ENCODE peak calls at places on chromosomes 1 and 21, in five cellular contexts. P is tibial nerve, S is A549, R is HCT116, H is uterus. J is an unnamed sample.

GRCh38 chr1:33334081-33334552 is 13.2 kb upstream of the A3GALT2 start:
- DNase-seq in P (peak), S (no peak), R (no peak), H (peak), J (no peak)

GRCh38 chr1:2499986-2500596 is 24.0 kb downstream of the PLCH2 start:
- DNase-seq in P (no peak), S (no peak), R (no peak), H (no peak), J (no peak)

GRCh38 chr1:10980094-10980577 is 32.3 kb upstream of the TARDBP start:
- DNase-seq in P (peak), S (no peak), R (no peak), H (peak), J (no peak)

GRCh38 chr1:23330846-23331245 is 13.2 kb downstream of the HNRNPR start:
- DNase-seq in P (no peak), S (no peak), R (no peak), H (no peak), J (no peak)

GRCh38 chr1:51583532-51583931 is 33.4 kb upstream of the OSBPL9 start:
- DNase-seq in P (peak), S (no peak), R (no peak), H (peak), J (no peak)

GRCh38 chr1:170162385-170163226 is 16.8 kb downstream of the NTMT2 start:
- DNase-seq in P (peak), S (no peak), R (no peak), H (peak), J (no peak)

GRCh38 chr1:84386716-84387479 is 11.4 kb upstream of the DNASE2B start:
- DNase-seq in P (no peak), S (no peak), R (no peak), H (no peak), J (no peak)

GRCh38 chr1:65395887-65396612 is 24.4 kb upstream of the LEPR start:
- DNase-seq in P (no peak), S (no peak), R (no peak), H (no peak), J (no peak)

GRCh38 chr1:226424228-226425003 is 16.5 kb upstream of the PARP1 start:
- DNase-seq in P (no peak), S (peak), R (peak), H (no peak), J (peak)

GRCh38 chr1:175128523-175128922 is 60.9 kb downstream of the TNN start:
- DNase-seq in P (no peak), S (no peak), R (no peak), H (no peak), J (no peak)

GRCh38 chr1:55065649-55066048 is 26.3 kb downstream of the PCSK9 start:
- DNase-seq in P (no peak), S (no peak), R (no peak), H (no peak), J (no peak)

GRCh38 chr1:21280011-21280471 is 10.2 kb downstream of the ECE1 start:
- DNase-seq in P (no peak), S (no peak), R (no peak), H (no peak), J (no peak)

GRCh38 chr1:16677552-16678423 is 11.0 kb upstream of the RNU1-3 start:
- DNase-seq in P (no peak), S (peak), R (peak), H (peak), J (peak)

GRCh38 chr1:58755468-58755872 is 28.4 kb downstream of the JUN start:
- DNase-seq in P (peak), S (peak), R (peak), H (peak), J (peak)

GRCh38 chr21:45788635-45789506 is 145.3 kb downstream of the PCBP3 start:
- DNase-seq in P (no peak), S (no peak), R (no peak), H (no peak), J (no peak)

GRCh38 chr1:17844146-17844826 is 89.2 kb downstream of the ACTL8 start:
- DNase-seq in P (no peak), S (no peak), R (no peak), H (no peak), J (no peak)

GRCh38 chr1:40802078-40803075 is 18.8 kb downstream of the KCNQ4 start:
- DNase-seq in P (peak), S (peak), R (peak), H (peak), J (peak)

GRCh38 chr1:113415256-113416189 is 25.2 kb downstream of the MAGI3 start:
- DNase-seq in P (no peak), S (no peak), R (no peak), H (no peak), J (no peak)

GRCh38 chr1:109904105-109904817 is 6.4 kb upstream of the CSF1 start:
- DNase-seq in P (no peak), S (no peak), R (no peak), H (no peak), J (no peak)

GRCh38 chr1:98761238-98761637 is 99.7 kb downstream of the SNX7 start:
- DNase-seq in P (no peak), S (peak), R (no peak), H (no peak), J (no peak)

GRCh38 chr1:193260056-193260750 is 73.8 kb upstream of the B3GALT2 start:
- DNase-seq in P (no peak), S (no peak), R (no peak), H (no peak), J (no peak)

GRCh38 chr1:79323240-79324025 is 316.9 kb upstream of the ADGRL4 start:
- DNase-seq in P (no peak), S (peak), R (peak), H (no peak), J (no peak)

GRCh38 chr1:24294228-24294672 is 24.9 kb upstream of the GRHL3 start:
- DNase-seq in P (peak), S (peak), R (no peak), H (peak), J (peak)

GRCh38 chr1:221165331-221166161 is 286.3 kb downstream of the HLX start:
- DNase-seq in P (no peak), S (no peak), R (no peak), H (no peak), J (no peak)

GRCh38 chr1:227793948-227794812 is 21.3 kb upstream of the PRSS38 start:
- DNase-seq in P (peak), S (no peak), R (no peak), H (peak), J (no peak)

GRCh38 chr21:25801217-25802015 is 66.6 kb downstream of the GABPA start:
- DNase-seq in P (peak), S (peak), R (peak), H (peak), J (peak)

DNA sequence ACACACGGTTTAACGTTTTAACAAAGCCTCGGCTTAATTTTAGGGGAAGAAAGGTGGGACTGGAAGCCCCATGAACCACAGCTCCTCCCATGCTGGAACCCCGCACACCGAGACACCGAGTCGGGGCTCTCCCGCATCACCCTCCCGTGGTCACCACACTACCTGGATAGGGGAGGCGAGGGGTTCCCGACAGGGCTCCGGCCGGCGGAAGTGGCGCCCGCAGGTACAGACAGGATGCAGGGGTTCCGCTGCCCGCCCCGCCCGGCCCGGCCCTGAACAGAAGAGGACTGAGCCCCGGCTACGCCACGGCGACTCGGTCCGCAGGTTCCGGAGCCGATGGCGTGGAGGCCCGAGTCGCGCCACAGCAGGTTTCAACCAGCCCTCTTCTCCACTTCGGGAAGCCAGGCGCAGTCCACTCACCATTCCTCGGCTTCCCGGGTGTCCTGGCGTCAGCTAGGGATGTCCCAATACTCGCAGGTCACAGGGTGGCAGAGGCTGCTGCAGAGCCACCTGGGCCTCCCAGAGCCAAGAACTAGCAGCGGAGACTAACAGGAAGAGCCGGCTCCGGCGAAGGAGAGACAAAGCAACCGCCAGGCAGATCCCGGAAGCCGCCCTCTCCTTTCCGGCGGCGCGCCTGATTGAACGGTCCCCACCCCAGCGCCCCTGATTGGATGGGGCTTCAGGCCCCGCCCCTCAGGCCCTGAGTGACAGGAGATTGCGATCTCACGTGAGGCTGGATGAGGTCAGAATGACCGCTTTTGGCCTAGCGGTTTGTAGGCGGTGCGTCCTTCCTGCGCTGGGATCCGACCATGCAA is at the start of gene ZNF669:
- DNase-seq in P (peak), S (peak), R (peak), H (peak), J (peak)
- TF ChIP-seq POLR2A in P (peak), S (peak), R (peak), H (peak), J (peak)

DNA sequence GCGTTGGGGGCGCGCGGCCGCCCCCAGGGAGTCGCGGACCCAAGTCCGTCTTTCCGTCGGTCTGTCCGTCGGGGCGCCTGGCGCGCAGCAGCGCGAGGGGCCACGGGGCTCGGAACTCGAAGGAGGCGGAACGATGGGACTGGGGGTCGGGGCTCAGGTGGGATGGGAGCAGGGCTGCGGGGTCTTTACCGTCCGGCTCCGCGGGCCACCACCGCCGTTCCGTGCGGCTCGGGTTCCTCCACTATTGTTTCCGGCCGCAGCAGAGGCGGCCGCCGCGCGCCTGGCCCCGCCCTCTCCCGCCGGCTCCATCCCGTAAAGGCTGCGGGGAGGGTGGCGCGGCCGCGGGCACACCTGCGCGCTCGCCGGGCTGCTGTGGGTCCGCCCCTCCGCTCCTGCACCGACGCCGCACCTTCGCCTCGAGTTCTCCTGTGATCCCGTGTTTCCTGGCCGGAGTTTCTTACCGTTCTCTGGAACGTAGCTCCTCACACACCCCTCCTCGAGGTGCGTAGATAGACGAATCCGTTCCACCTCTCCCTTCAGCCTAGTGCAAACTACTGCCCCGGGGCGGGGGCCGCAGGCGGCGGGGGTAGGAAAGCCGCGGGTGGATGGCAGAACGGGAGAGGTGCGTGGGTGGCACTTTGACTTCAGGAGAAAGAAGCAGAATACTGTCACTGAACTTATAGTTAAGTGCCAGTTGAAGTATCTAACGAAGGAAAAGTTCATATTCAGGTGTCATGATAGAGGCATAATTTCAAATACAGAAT is at the start of gene C21orf91:
- DNase-seq in P (peak), S (peak), R (peak), H (peak), J (peak)
- TF ChIP-seq POLR2A in P (peak), S (peak), R (peak), H (peak), J (peak)

GRCh38 chr1:151311589-151312331 is 15.5 kb downstream of the PI4KB start:
- DNase-seq in P (peak), S (peak), R (peak), H (peak), J (peak)
- TF ChIP-seq POLR2A in P (no peak), S (no peak), R (no peak), H (peak), J (peak)

GRCh38 chr1:15196807-15197530 is 43.4 kb downstream of the TMEM51 start:
- DNase-seq in P (no peak), S (peak), R (no peak), H (no peak), J (no peak)
- TF ChIP-seq POLR2A in P (no peak), S (no peak), R (no peak), H (no peak), J (no peak)

DNA sequence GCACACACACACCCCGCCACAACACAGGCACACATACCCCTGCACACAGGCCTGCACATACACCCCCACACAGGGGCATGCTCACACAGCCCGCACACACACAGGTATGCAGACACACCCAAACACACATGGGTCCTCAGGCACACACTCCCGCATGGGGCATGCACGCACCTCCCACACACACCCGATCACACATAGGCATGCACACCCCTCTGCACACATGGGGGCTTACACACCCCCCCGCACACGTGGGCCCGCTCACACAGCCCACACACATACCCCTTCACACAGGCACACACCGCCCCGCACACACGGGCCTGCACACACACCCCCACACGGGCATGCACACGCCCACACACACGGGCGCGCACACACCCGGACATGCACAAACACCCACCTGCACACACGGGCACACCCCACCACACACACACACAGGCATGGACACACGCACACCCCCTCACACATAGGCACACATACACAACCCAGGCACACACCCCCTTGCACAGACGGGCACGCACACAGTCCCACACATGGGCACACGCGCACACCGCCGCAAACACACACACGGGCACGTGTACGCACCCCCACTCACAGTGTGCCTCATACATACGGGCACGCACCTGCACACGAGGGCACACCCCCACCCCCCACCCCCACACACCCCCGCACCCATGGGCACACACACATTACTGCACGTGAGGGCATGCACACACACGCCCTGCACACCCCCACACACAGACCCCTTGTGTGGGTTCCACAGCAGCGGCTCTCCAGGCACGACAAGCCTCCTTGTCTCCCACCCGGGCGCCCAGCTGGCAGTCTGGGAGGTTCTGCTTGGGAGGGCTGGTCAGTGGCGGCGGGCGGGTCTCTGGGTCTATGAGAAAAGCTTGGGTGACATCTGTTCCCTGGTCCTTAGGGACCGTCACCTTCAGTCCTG is 8.2 kb downstream of the ATAD3B start:
- DNase-seq in P (no peak), S (no peak), R (no peak), H (no peak), J (no peak)
- TF ChIP-seq POLR2A in P (no peak), S (no peak), R (no peak), H (no peak), J (no peak)